ENCODE peak calls at places on chromosomes 4 and X, in five cellular contexts. Q is activated T-helper 1 cell treated with Interleukin-2 at 50 U/mL for 16 hours, C is activated B cell treated with CpG ODN at 0.5 μM for 24 hours, B is ACHN, O is prostate gland. Z is an unnamed sample.

GRCh38 chr4:152359208-152360044 is 176.5 kb downstream of the FBXW7 start:
- DNase-seq in Q (no peak), C (no peak), B (no peak), O (no peak), Z (no peak)

GRCh38 chrX:1190596-1191145 is 21.8 kb downstream of the CRLF2 start:
- DNase-seq in Q (no peak), C (no peak), B (no peak), O (no peak), Z (no peak)

GRCh38 chr4:109826719-109827118 is 1.1 kb upstream of the RRH start:
- DNase-seq in Q (no peak), C (no peak), B (peak), O (no peak), Z (no peak)

GRCh38 chr4:7434766-7435150 is at the start of gene PSAPL1:
- DNase-seq in Q (no peak), C (no peak), B (peak), O (no peak), Z (no peak)

GRCh38 chrX:12452268-12452667 is 314.0 kb downstream of the FRMPD4 start:
- DNase-seq in Q (no peak), C (no peak), B (no peak), O (no peak), Z (no peak)

GRCh38 chrX:112941209-112941788 is 100.7 kb upstream of the AMOT start:
- DNase-seq in Q (no peak), C (no peak), B (peak), O (no peak), Z (no peak)

GRCh38 chr4:128688846-128689467 is 120.5 kb upstream of the JADE1 start:
- DNase-seq in Q (no peak), C (no peak), B (no peak), O (no peak), Z (no peak)

GRCh38 chrX:46796574-46797191 is 37.8 kb upstream of the SLC9A7 start:
- DNase-seq in Q (peak), C (peak), B (peak), O (peak), Z (peak)

GRCh38 chrX:17706676-17707075 is 30.6 kb upstream of the SCML1 start:
- DNase-seq in Q (no peak), C (no peak), B (peak), O (no peak), Z (no peak)

GRCh38 chrX:150530821-150531220 is 37.6 kb upstream of the MTM1 start:
- DNase-seq in Q (no peak), C (no peak), B (no peak), O (no peak), Z (no peak)

GRCh38 chrX:31132803-31133202 is 61.0 kb upstream of the FTHL17 start:
- DNase-seq in Q (no peak), C (no peak), B (no peak), O (no peak), Z (no peak)

GRCh38 chr4:130393246-130394041 is 1297.5 kb downstream of the C4orf33 start:
- DNase-seq in Q (no peak), C (no peak), B (no peak), O (no peak), Z (no peak)

GRCh38 chrX:28585767-28586166 is 1.5 kb upstream of the IL1RAPL1 start:
- DNase-seq in Q (no peak), C (no peak), B (no peak), O (no peak), Z (no peak)

GRCh38 chr4:87521757-87522374 is 7.3 kb downstream of the SPARCL1 start:
- DNase-seq in Q (no peak), C (no peak), B (no peak), O (peak), Z (no peak)

GRCh38 chr4:51895816-51896408 is 53.0 kb downstream of the DCUN1D4 start:
- DNase-seq in Q (peak), C (no peak), B (peak), O (peak), Z (peak)

GRCh38 chr4:183591301-183591700 is 67.7 kb downstream of the RWDD4 start:
- DNase-seq in Q (no peak), C (no peak), B (no peak), O (no peak), Z (no peak)

GRCh38 chr4:57581200-57581599 is 471.0 kb upstream of the IGFBP7 start:
- DNase-seq in Q (no peak), C (no peak), B (no peak), O (no peak), Z (no peak)

GRCh38 chrX:47264507-47265173 is 31.8 kb downstream of the USP11 start:
- DNase-seq in Q (no peak), C (no peak), B (no peak), O (no peak), Z (no peak)

GRCh38 chr4:36280555-36280954 is 861 bp upstream of the DTHD1 start:
- DNase-seq in Q (no peak), C (no peak), B (peak), O (peak), Z (no peak)

GRCh38 chr4:113958766-113959540 is 20.5 kb downstream of the ARSJ start:
- DNase-seq in Q (no peak), C (no peak), B (peak), O (peak), Z (no peak)

GRCh38 chr4:155818639-155819038 is 47.4 kb downstream of the ASIC5 start:
- DNase-seq in Q (no peak), C (no peak), B (no peak), O (no peak), Z (no peak)

GRCh38 chr4:68569466-68570121 is 6.5 kb downstream of the UGT2B17 start:
- DNase-seq in Q (no peak), C (no peak), B (no peak), O (no peak), Z (no peak)

GRCh38 chr4:121943941-121944340 is 7.9 kb downstream of the TRPC3 start:
- DNase-seq in Q (no peak), C (no peak), B (no peak), O (no peak), Z (no peak)

GRCh38 chrX:129423191-129423590 is 100.1 kb downstream of the SMARCA1 start:
- DNase-seq in Q (no peak), C (no peak), B (no peak), O (no peak), Z (no peak)

GRCh38 chrX:132463411-132463810 is 25.4 kb downstream of the MBNL3 start:
- DNase-seq in Q (no peak), C (no peak), B (no peak), O (no peak), Z (no peak)

GRCh38 chr4:186939226-186939625 is 215.6 kb upstream of the FAT1 start:
- DNase-seq in Q (no peak), C (no peak), B (no peak), O (no peak), Z (no peak)

GRCh38 chr4:99002274-99002673 is 6.8 kb downstream of the METAP1 start:
- DNase-seq in Q (no peak), C (no peak), B (no peak), O (no peak), Z (no peak)

GRCh38 chrX:72381439-72382198 is 75.9 kb upstream of the CITED1 start:
- DNase-seq in Q (no peak), C (no peak), B (no peak), O (no peak), Z (no peak)

GRCh38 chrX:44157858-44158257 is 184.7 kb upstream of the NDP start:
- DNase-seq in Q (no peak), C (no peak), B (no peak), O (no peak), Z (peak)

GRCh38 chrX:18873189-18873791 is 110.6 kb downstream of the PHKA2 start:
- DNase-seq in Q (no peak), C (no peak), B (peak), O (no peak), Z (no peak)

Z was measured in tibial nerve.